ENCODE peak calls at places on chromosomes 2 and 18, in nine cellular contexts. D is GM13977, W is Calu3, G is AG04450, N is HCEC 1CT, J is NCI-H1092 treated with DMSO at 0.1 percent for 48 hours, Z is neuronal stem cell, K is AG09309, O is GDM1. S is an unnamed sample.
A peak's percentile ranks its signal among the peaks of the same experiment; 100 is the strongest.

GRCh38 chr2:112481528-112482228 is at the start of gene TTL:
- DNase-seq in D (peak; percentile 95), W (peak; percentile 75), G (no peak), N (peak; percentile 67), J (peak; percentile 50), Z (peak; percentile 74), K (no peak), O (peak; percentile 64), S (peak; percentile 97)

GRCh38 chr2:75481041-75481836 is 79.5 kb downstream of the EVA1A start:
- DNase-seq in D (no peak), W (no peak), G (no peak), N (peak; percentile 59), J (peak; percentile 74), Z (no peak), K (no peak), O (no peak), S (no peak)

GRCh38 chr18:49563701-49564100 is 1.8 kb downstream of the LIPG start:
- DNase-seq in D (no peak), W (no peak), G (no peak), N (no peak), J (no peak), Z (no peak), K (no peak), O (no peak), S (no peak)

GRCh38 chr2:218605438-218605837 is 2.3 kb upstream of the PLCD4 start:
- DNase-seq in D (no peak), W (peak; percentile 36), G (peak; percentile 34), N (no peak), J (peak; percentile 83), Z (no peak), K (no peak), O (no peak), S (no peak)

GRCh38 chr2:181517685-181518301 is 60.6 kb downstream of the ITGA4 start:
- DNase-seq in D (no peak), W (no peak), G (no peak), N (no peak), J (peak; percentile 10), Z (no peak), K (no peak), O (no peak), S (no peak)

GRCh38 chr2:72793798-72794447 is 31.9 kb downstream of the EXOC6B start:
- DNase-seq in D (no peak), W (no peak), G (no peak), N (peak; percentile 55), J (no peak), Z (no peak), K (no peak), O (no peak), S (no peak)

GRCh38 chr2:170248574-170249393 is 70.8 kb downstream of the MYO3B start:
- DNase-seq in D (no peak), W (no peak), G (no peak), N (no peak), J (no peak), Z (no peak), K (no peak), O (no peak), S (no peak)

GRCh38 chr18:4987452-4988405 is 209.3 kb downstream of the AKAIN1 start:
- DNase-seq in D (no peak), W (no peak), G (no peak), N (no peak), J (peak; percentile 3), Z (peak; percentile 40), K (no peak), O (no peak), S (no peak)

GRCh38 chr2:27799646-27800010 is 28.1 kb downstream of the MRPL33 start:
- DNase-seq in D (no peak), W (peak; percentile 41), G (no peak), N (no peak), J (no peak), Z (no peak), K (no peak), O (no peak), S (no peak)

GRCh38 chr18:58412844-58413666 is 215.8 kb downstream of the ALPK2 start:
- DNase-seq in D (no peak), W (no peak), G (no peak), N (no peak), J (no peak), Z (no peak), K (no peak), O (no peak), S (no peak)

GRCh38 chr18:78069784-78070664 is 820.4 kb downstream of the GALR1 start:
- DNase-seq in D (no peak), W (no peak), G (no peak), N (no peak), J (peak; percentile 79), Z (no peak), K (no peak), O (no peak), S (no peak)

GRCh38 chr2:37630298-37630697 is 41.1 kb downstream of the CDC42EP3 start:
- DNase-seq in D (no peak), W (no peak), G (no peak), N (peak; percentile 20), J (no peak), Z (no peak), K (no peak), O (no peak), S (no peak)

GRCh38 chr2:99695121-99695773 is 205.4 kb upstream of the REV1 start:
- DNase-seq in D (no peak), W (no peak), G (no peak), N (no peak), J (no peak), Z (no peak), K (no peak), O (no peak), S (no peak)

GRCh38 chr2:110804915-110805314 is 72.5 kb downstream of the ACOXL start:
- DNase-seq in D (peak; percentile 72), W (no peak), G (no peak), N (no peak), J (no peak), Z (no peak), K (no peak), O (peak; percentile 38), S (peak; percentile 72)

GRCh38 chr18:62331581-62332436 is 6.7 kb downstream of the TNFRSF11A start:
- DNase-seq in D (no peak), W (no peak), G (peak; percentile 51), N (no peak), J (no peak), Z (no peak), K (no peak), O (no peak), S (no peak)

GRCh38 chr2:179843541-179843940 is 17.9 kb downstream of the ZNF385B start:
- DNase-seq in D (no peak), W (no peak), G (no peak), N (no peak), J (no peak), Z (no peak), K (no peak), O (no peak), S (no peak)

GRCh38 chr2:113156278-113157107 is 17.3 kb upstream of the PSD4 start:
- DNase-seq in D (no peak), W (peak; percentile 52), G (no peak), N (no peak), J (peak; percentile 59), Z (no peak), K (no peak), O (no peak), S (no peak)

GRCh38 chr2:109447251-109447661 is 166.5 kb downstream of the SEPTIN10 start:
- DNase-seq in D (no peak), W (no peak), G (peak; percentile 93), N (peak; percentile 96), J (no peak), Z (no peak), K (peak; percentile 95), O (no peak), S (no peak)

GRCh38 chr2:11056614-11057013 is 98.7 kb upstream of the SLC66A3 start:
- DNase-seq in D (no peak), W (no peak), G (peak; percentile 79), N (peak; percentile 84), J (no peak), Z (no peak), K (peak; percentile 82), O (no peak), S (no peak)

GRCh38 chr2:211331736-211332135 is 775.3 kb downstream of the CPS1 start:
- DNase-seq in D (no peak), W (no peak), G (no peak), N (no peak), J (no peak), Z (no peak), K (no peak), O (no peak), S (no peak)

GRCh38 chr18:63705401-63705800 is 2.6 kb downstream of the SERPINB11 start:
- DNase-seq in D (no peak), W (no peak), G (no peak), N (peak; percentile 28), J (no peak), Z (no peak), K (no peak), O (no peak), S (no peak)

GRCh38 chr2:230408244-230408842 is 7.7 kb upstream of the SP100 start:
- DNase-seq in D (no peak), W (no peak), G (no peak), N (peak; percentile 91), J (no peak), Z (no peak), K (peak; percentile 68), O (no peak), S (no peak)

GRCh38 chr2:28664120-28664842 is 87.3 kb upstream of the PPP1CB start:
- DNase-seq in D (no peak), W (no peak), G (no peak), N (peak; percentile 13), J (peak; percentile 9), Z (no peak), K (no peak), O (no peak), S (no peak)

GRCh38 chr2:46470114-46470628 is 9.2 kb upstream of the TMEM247 start:
- DNase-seq in D (no peak), W (no peak), G (no peak), N (no peak), J (no peak), Z (no peak), K (no peak), O (peak; percentile 63), S (no peak)

GRCh38 chr2:29878898-29879297 is 42.5 kb downstream of the ALK start:
- DNase-seq in D (no peak), W (peak; percentile 76), G (no peak), N (peak; percentile 72), J (no peak), Z (no peak), K (no peak), O (no peak), S (no peak)

GRCh38 chr2:189421644-189422043 is 19.6 kb upstream of the WDR75 start:
- DNase-seq in D (no peak), W (no peak), G (no peak), N (peak; percentile 86), J (no peak), Z (no peak), K (no peak), O (no peak), S (no peak)

GRCh38 chr18:77065221-77065981 is 67.2 kb downstream of the MBP start:
- DNase-seq in D (no peak), W (peak; percentile 91), G (peak; percentile 70), N (peak; percentile 91), J (no peak), Z (no peak), K (peak; percentile 81), O (peak; percentile 41), S (no peak)

GRCh38 chr18:43588838-43589237 is 311.5 kb upstream of the SYT4 start:
- DNase-seq in D (no peak), W (no peak), G (no peak), N (no peak), J (no peak), Z (no peak), K (no peak), O (no peak), S (no peak)

GRCh38 chr2:119616421-119616820 is 62.6 kb upstream of the TMEM177 start:
- DNase-seq in D (no peak), W (no peak), G (no peak), N (no peak), J (no peak), Z (no peak), K (no peak), O (no peak), S (no peak)

GRCh38 chr2:191018663-191019119 is 4.7 kb upstream of the STAT1 start:
- DNase-seq in D (peak; percentile 52), W (no peak), G (no peak), N (no peak), J (no peak), Z (no peak), K (no peak), O (no peak), S (peak; percentile 46)

GRCh38 chr2:128196026-128196822 is 105.2 kb downstream of the UGGT1 start:
- DNase-seq in D (peak; percentile 36), W (no peak), G (peak; percentile 21), N (no peak), J (no peak), Z (no peak), K (no peak), O (no peak), S (no peak)

S was measured in GM20000.